ENCODE peak calls at places on chromosomes 12 and 14, in four cellular contexts. B is kidney epithelial cell, E is cardiac fibroblast, R is pancreas. V is an unnamed sample.

GRCh38 chr12:29039013-29039412 is 110.1 kb upstream of the FAR2 start:
- DNase-seq in R (no peak), E (peak), B (no peak), V (peak)

GRCh38 chr14:68885226-68886108 is 92.6 kb upstream of the ZFP36L1 start:
- DNase-seq in E (no peak), B (no peak), R (no peak), V (no peak)

GRCh38 chr12:16606936-16607335 is 974 bp upstream of the LMO3 start:
- DNase-seq in E (no peak), B (no peak), R (no peak), V (no peak)

GRCh38 chr14:22721213-22721612 is 45.3 kb upstream of the OXA1L start:
- DNase-seq in B (no peak), E (no peak), R (no peak), V (no peak)

GRCh38 chr14:65170768-65171251 is 68.5 kb upstream of the MAX start:
- DNase-seq in B (no peak), E (peak), R (no peak), V (no peak)

GRCh38 chr14:100294213-100294962 is 11.9 kb downstream of the SLC25A29 start:
- DNase-seq in B (no peak), R (peak), E (peak), V (no peak)

GRCh38 chr14:56874375-56874774 is 64.1 kb upstream of the OTX2 start:
- DNase-seq in R (no peak), B (no peak), E (no peak), V (no peak)

GRCh38 chr12:47079365-47079893 is at the start of gene PCED1B:
- DNase-seq in E (peak), B (no peak), R (peak), V (no peak)

GRCh38 chr14:49641697-49642129 is 6.7 kb upstream of the DNAAF2 start:
- DNase-seq in B (no peak), E (no peak), R (no peak), V (no peak)

GRCh38 chr12:123805119-123805518 is 43.0 kb downstream of the DNAH10 start:
- DNase-seq in R (no peak), E (no peak), B (no peak), V (no peak)

GRCh38 chr12:109734219-109735000 is 20.8 kb downstream of the FAM222A start:
- DNase-seq in E (peak), R (peak), B (no peak), V (no peak)

GRCh38 chr14:93186961-93187360 is 1.8 kb downstream of the LYSET start:
- DNase-seq in R (no peak), E (no peak), B (no peak), V (no peak)

GRCh38 chr14:51554339-51554920 is 97.3 kb upstream of the FRMD6 start:
- DNase-seq in B (peak), R (no peak), E (peak), V (peak)

GRCh38 chr12:47721431-47721973 is 3.8 kb downstream of the ENDOU start:
- DNase-seq in E (no peak), R (no peak), B (no peak), V (no peak)

GRCh38 chr12:53048033-53048779 is 1.7 kb upstream of the TNS2 start:
- DNase-seq in R (peak), E (no peak), B (no peak), V (no peak)

GRCh38 chr12:53287741-53288216 is 7.6 kb upstream of the PFDN5 start:
- DNase-seq in R (no peak), E (peak), B (no peak), V (no peak)

GRCh38 chr14:94612174-94612573 is at the start of gene SERPINA3:
- DNase-seq in B (no peak), R (no peak), E (peak), V (no peak)

GRCh38 chr14:97402279-97402678 is 605.1 kb downstream of the VRK1 start:
- DNase-seq in R (no peak), E (no peak), B (no peak), V (no peak)

GRCh38 chr12:131466306-131466705 is 244.6 kb upstream of the SFSWAP start:
- DNase-seq in B (no peak), R (no peak), E (no peak), V (no peak)

GRCh38 chr14:32205984-32206383 is 2.9 kb upstream of the RNU6-8 start:
- DNase-seq in B (no peak), E (no peak), R (no peak), V (no peak)

DNA sequence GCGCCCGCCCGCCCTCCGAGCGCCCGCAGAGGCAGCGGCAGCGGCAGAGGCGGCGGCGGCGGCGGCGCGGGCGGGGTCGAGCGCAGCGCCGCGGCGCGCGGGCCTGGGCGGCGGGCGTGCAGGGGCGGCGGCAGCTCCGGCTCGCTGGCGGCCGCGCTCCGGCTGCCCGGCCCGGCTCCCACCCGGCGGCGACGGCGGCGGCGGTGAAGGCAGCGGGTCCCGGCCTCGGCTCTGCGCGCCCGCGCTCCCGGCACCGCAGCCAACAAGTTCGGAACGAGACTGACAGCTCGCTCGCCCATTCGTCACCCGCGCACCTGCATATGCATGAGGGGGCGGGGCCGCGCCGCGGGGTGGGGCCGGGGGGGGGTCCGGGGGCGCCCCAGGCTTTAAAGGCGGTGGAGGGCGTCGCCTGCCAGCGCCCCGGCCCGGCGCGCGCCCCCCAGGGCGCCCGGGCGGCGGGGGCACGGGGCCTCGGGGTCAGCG is at the start of gene JAG2:
- DNase-seq in R (no peak), E (peak), B (no peak), V (no peak)
- H3K4me3 ChIP-seq in R (peak), E (no peak), B (peak), V (no peak)

DNA sequence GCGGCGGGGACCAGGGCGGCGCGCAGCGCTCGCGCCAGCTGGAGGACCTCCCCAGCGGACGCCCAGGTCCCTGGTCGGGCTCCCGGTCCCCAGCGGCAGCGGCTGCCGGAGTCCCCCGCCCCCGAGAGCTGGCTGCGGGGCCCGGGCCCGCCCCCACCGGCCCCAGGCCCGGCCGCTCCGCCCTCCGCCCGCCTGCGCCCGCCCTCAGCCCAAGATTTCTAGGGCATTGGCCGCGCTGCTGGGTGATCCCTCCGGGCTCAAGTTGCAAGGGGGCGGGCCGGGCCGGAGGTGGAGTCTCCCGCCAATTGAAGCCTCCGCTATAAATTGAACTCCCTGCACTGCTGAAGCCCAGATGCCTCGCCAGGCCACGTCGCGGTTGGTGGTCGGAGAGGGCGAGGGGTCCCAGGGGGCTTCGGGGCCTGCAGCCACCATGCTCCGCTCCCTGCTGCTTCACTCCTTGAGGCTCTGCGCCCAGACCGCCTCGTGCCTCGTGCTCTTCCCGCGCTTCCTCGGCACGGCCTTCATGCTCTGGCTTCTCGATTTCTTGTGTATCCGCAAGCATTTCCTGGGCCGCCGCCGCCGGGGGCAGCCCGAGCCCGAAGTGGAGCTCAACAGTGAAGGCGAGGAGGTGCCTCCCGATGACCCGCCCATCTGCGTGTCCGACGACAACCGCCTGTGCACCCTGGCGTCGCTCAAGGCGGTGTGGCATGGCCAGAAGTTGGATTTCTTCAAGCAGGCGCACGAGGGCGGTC is at the start of gene DIO3:
- DNase-seq in R (no peak), B (no peak), E (peak), V (no peak)
- H3K4me3 ChIP-seq in R (no peak), B (no peak), E (no peak), V (no peak)

GRCh38 chr12:11880424-11880823 is 190.3 kb upstream of the BCL2L14 start:
- DNase-seq in B (no peak), E (no peak), R (no peak), V (no peak)

GRCh38 chr12:11876301-11876700 is 194.4 kb upstream of the BCL2L14 start:
- DNase-seq in R (no peak), E (no peak), B (no peak), V (no peak)

GRCh38 chr12:11879306-11879705 is 191.4 kb upstream of the BCL2L14 start:
- DNase-seq in B (no peak), R (no peak), E (no peak), V (no peak)

GRCh38 chr12:11877102-11877826 is 193.5 kb upstream of the BCL2L14 start:
- DNase-seq in E (no peak), R (no peak), B (no peak), V (no peak)

DNA sequence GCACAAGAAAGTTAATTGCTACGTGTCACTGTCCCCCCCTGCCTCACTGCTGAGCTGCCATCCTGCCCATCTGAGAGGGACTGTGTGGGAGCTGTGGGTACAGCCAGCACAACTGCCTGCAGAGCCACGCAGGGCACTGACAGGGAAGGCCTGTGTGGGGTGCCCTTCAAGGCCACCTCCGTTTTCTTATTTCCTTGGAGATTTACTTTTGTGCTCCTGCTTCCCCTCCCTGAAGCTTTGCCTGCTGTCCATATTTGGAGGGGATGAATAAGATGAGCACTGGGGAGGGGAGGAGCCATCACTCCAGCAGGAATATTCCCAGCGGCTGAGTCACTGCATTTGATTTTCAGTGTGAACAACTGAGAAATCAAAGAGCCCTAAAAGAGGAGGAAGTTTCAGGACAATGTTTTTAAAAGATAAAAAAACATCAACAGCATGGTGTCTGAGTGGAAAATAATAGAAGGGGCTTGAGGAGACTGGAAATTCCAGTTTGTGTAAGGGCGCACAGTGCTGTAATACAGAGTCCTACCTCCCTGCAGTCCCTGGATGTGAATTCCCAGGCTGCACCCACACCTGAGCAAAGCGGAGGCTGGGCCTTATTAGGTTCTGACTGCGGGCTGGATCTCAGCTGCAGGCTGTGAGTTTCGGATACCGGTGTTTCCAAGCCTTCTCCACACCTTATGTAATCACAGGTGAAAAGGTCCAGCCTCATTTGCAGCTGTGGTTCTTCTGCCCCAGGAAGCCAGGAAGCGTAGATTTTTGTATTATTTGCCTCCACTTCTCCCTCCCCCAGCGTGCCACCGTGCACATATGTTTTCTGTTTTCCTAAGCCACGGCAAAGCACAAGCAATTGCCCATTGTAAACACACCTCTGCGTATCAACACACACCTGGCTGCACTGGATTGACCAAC is 192.6 kb upstream of the BCL2L14 start:
- DNase-seq in B (peak), E (peak), R (no peak), V (peak)
- H3K4me3 ChIP-seq in B (no peak), E (no peak), R (no peak), V (no peak)

DNA sequence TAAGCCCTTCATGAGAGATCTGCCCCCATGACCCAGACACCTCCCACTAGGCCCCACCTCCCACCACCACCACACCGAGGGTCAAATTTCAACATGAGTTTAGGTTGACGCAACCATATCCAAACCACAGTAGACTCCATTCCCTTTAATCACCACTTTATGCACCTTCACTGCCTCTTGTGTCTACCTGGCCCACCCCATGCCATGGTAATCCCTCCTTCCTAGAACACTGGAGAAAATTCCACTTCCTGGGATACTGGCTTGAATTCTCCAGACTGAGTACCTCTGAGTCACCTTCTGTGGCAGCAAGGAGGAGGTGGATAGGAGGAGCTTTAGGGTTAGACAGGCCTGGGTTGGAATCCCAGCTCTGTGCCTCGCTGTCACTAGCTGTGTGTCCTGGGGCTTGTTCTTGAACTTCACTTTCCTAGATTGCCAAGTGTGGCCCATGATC is 26.1 kb upstream of the CIPC start:
- DNase-seq in R (no peak), B (no peak), E (no peak), V (no peak)
- H3K4me3 ChIP-seq in R (no peak), B (no peak), E (no peak), V (no peak)

DNA sequence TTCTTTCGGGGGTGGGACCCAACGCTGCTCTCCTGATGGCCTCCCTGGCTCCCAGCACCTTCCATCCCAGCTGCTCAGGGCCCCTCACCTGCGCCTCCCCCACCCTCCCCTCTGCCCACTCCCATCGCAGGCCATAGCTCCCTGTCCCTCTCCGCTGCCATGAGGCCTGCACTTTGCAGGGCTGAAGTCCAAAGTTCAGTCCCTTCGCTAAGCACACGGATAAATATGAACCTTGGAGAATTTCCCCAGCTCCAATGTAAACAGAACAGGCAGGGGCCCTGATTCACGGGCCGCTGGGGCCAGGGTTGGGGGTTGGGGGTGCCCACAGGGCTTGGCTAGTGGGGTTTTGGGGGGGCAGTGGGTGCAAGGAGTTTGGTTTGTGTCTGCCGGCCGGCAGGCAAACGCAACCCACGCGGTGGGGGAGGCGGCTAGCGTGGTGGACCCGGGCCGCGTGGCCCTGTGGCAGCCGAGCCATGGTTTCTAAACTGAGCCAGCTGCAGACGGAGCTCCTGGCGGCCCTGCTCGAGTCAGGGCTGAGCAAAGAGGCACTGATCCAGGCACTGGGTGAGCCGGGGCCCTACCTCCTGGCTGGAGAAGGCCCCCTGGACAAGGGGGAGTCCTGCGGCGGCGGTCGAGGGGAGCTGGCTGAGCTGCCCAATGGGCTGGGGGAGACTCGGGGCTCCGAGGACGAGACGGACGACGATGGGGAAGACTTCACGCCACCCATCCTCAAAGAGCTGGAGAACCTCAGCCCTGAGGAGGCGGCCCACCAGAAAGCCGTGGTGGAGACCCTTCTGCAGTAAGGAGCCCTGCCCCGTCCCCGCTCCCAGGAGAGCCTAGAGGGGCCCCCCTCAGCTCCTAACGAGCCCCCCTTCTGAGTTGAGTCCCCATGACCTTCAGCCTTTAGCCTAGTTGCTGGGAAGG is at the start of gene HNF1A:
- DNase-seq in R (peak), E (no peak), B (no peak), V (no peak)
- H3K4me3 ChIP-seq in R (peak), E (no peak), B (peak), V (no peak)

GRCh38 chr14:102189858-102190257 is 50.2 kb downstream of the WDR20 start:
- DNase-seq in E (no peak), B (no peak), R (no peak), V (no peak)

GRCh38 chr14:102185360-102185759 is 45.7 kb downstream of the WDR20 start:
- DNase-seq in B (no peak), R (no peak), E (no peak), V (no peak)

GRCh38 chr14:102187044-102187443 is 47.3 kb downstream of the WDR20 start:
- DNase-seq in B (peak), E (peak), R (no peak), V (peak)

GRCh38 chr14:102188187-102188586 is 48.5 kb downstream of the WDR20 start:
- DNase-seq in R (no peak), E (no peak), B (no peak), V (no peak)

DNA sequence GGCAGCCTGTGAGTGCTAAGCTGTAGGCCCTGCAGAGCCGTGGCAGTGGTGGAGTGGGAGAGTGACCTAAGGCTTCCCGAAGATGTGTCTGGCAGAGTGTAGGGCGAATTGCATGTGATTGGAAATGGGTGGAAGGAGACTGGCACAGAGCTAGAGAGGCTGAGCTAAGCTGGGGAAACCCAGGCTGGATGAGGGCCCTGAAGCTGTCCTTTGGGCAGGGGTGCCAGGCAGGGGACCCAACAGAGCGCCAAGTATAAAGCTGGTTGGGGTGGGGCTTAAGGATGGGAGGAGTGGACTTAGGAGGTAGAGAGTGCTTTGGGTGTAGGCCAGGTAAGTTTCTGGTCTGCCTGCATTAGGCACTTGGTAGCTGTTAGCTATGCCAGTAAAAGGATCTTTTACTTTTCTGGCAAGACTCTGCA is 47.9 kb downstream of the WDR20 start:
- DNase-seq in B (no peak), E (no peak), R (no peak), V (no peak)
- H3K4me3 ChIP-seq in B (no peak), E (no peak), R (no peak), V (no peak)

GRCh38 chr12:92989715-92990484 is 60.8 kb upstream of the EEA1 start:
- DNase-seq in E (no peak), B (no peak), R (no peak), V (no peak)

GRCh38 chr12:92988622-92989130 is 59.6 kb upstream of the EEA1 start:
- DNase-seq in R (no peak), B (no peak), E (peak), V (no peak)

GRCh38 chr12:92987846-92988621 is 58.9 kb upstream of the EEA1 start:
- DNase-seq in B (no peak), R (no peak), E (no peak), V (no peak)

GRCh38 chr12:92991134-92991533 is 62.0 kb upstream of the EEA1 start:
- DNase-seq in E (no peak), R (no peak), B (no peak), V (no peak)

DNA sequence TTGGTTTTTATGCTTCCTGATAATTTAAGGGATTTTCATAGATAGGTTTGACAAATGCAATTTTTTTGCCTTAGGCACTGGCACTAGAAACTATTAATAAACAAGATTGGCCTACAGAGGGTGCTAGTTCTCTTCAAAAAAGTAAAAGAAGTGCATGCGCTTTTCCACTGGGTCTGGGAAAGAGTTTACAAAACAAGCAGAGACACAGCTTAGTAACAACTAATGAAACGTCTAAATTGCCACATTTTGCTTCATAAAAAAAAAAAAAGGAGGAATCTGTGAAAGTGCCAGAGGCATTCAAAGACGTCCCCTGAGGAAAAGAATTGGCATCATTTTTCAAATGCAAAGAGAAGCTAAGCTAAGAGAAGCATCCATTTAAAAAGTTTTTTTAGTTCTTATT is 58.3 kb upstream of the EEA1 start:
- DNase-seq in B (no peak), E (peak), R (no peak), V (peak)
- H3K4me3 ChIP-seq in B (no peak), E (no peak), R (no peak), V (no peak)

DNA sequence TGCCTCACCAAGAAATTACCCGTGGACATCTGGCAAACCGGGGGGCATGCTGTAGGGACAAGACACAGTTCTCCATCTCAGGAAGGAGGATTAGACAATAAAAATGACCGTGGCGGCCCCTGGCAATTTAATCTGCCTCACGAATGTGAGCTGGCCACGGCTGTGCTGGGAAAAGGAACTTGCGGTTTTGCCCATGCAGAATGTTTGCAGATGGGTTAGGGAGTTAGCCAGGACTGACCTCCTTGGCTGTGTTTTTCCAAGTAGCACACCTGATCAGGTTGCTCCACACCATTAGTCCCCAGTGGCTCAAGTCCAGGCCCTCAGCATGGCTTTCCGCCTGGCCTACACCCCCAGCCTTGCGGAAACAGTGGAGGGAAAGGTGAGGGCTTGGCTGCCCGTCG is 20.8 kb downstream of the TPCN1 start:
- DNase-seq in R (peak), E (no peak), B (peak), V (no peak)
- H3K4me3 ChIP-seq in R (no peak), E (no peak), B (no peak), V (no peak)

V was measured in AG04449.